ENCODE peak calls at places on chromosomes 11 and 22, in four cellular contexts. E, K, J and W are unnamed samples.

GRCh38 chr11:44033856-44034255 is 13.9 kb upstream of the ACCSL start:
- DNase-seq in K (no peak), J (no peak), E (no peak), W (no peak)

GRCh38 chr11:100695911-100696310 is 8.8 kb downstream of the ARHGAP42 start:
- DNase-seq in J (no peak), K (no peak), E (no peak), W (no peak)

GRCh38 chr11:95508219-95508880 is 277.3 kb upstream of the SESN3 start:
- DNase-seq in E (no peak), K (no peak), J (no peak), W (no peak)

GRCh38 chr11:79237676-79238075 is 203.2 kb downstream of the TENM4 start:
- DNase-seq in J (no peak), E (no peak), K (peak; percentile 96), W (no peak)

GRCh38 chr11:2762031-2762380 is 62.2 kb upstream of the KCNQ1OT1 start:
- DNase-seq in E (no peak), J (no peak), K (no peak), W (no peak)

GRCh38 chr22:32745996-32746322 is 55.5 kb upstream of the TIMP3 start:
- DNase-seq in J (no peak), K (no peak), E (no peak), W (no peak)

GRCh38 chr22:40153705-40154104 is 24.0 kb upstream of the TNRC6B start:
- DNase-seq in K (no peak), E (no peak), J (no peak), W (no peak)

GRCh38 chr22:24950272-24950902 is 2.1 kb upstream of the KIAA1671 start:
- DNase-seq in E (peak; percentile 19), J (no peak), K (peak; percentile 8), W (peak; percentile 20)

GRCh38 chr11:68828155-68828931 is 13.4 kb downstream of the CPT1A start:
- DNase-seq in K (no peak), J (no peak), E (no peak), W (no peak)

GRCh38 chr22:18070556-18071306 is 7.1 kb upstream of the PEX26 start:
- DNase-seq in J (peak; percentile 40), K (no peak), E (no peak), W (peak; percentile 25)

GRCh38 chr11:16632295-16633200 is 105.9 kb upstream of the C11orf58 start:
- DNase-seq in J (no peak), K (peak; percentile 21), E (peak; percentile 38), W (peak; percentile 50)

GRCh38 chr22:29695129-29695926 is 24.5 kb upstream of the CABP7 start:
- DNase-seq in J (no peak), K (no peak), E (no peak), W (no peak)

GRCh38 chr22:37226514-37226913 is 14.2 kb upstream of the SSTR3 start:
- DNase-seq in E (no peak), J (no peak), K (no peak), W (no peak)

GRCh38 chr11:117064275-117064674 is 34.0 kb downstream of the SIK3 start:
- DNase-seq in K (peak; percentile 68), E (no peak), J (no peak), W (no peak)

GRCh38 chr11:45843158-45843924 is 3.9 kb upstream of the CRY2 start:
- DNase-seq in K (peak; percentile 83), E (peak; percentile 91), J (peak; percentile 91), W (peak; percentile 93)

GRCh38 chr22:37500745-37501144 is 14.6 kb upstream of the MFNG start:
- DNase-seq in E (no peak), K (no peak), J (no peak), W (no peak)

GRCh38 chr11:78654071-78654470 is 79.4 kb upstream of the NARS2 start:
- DNase-seq in K (no peak), J (no peak), E (no peak), W (no peak)

DNA sequence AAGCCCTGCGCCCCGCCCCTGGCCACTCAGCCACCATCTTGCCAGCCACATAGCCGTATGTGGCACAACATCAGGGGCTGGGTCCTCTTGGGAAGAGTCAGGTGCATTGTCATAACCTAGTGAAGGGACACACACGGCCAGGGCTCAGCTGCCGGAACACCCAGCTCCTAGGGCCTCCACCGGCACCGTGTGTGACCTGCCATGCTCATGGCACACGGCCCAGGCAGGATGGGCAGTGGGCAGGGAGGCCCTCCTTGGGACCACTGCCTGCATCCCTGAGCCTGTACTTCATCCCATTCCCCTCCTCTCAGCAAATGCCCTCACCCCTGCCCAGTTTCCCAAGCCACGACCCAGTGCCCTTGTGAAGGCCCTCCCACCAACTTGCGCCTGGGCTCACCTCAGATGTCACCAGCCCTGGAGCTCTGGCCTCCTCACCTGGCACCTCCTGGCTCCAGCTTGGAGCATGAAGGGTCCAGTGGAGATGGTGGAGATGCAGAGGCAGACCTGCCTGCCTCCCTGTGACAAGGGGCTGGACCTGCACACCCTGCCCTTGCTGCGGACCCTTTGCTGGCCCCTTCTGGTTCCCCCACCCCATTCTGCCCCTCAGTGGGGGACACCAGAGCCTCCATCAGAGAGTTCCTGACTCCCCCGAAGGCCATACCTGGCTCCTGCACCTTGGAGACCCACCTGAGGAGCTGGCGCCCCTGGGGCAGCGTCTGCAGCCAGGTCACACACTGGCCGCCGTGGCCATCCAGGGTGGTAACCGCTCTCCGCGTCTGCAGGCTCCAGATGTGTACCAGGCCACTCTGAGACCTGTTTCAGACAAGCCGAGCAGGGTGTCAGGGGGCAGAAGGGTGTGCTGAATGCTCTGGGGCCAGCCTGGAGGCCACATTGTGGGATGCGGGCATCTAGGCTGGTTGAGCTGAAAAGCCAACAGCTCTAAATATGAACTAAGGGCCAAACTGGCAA is 34.5 kb downstream of the GNB1L start:
- DNase-seq in E (no peak), K (no peak), J (no peak), W (no peak)
- TF ChIP-seq MAZ in E (no peak), K (no peak), J (no peak), W (no peak)

GRCh38 chr11:14422052-14422813 is 63.2 kb upstream of the RRAS2 start:
- DNase-seq in J (peak; percentile 69), K (peak; percentile 100), E (peak; percentile 88), W (peak; percentile 82)
- TF ChIP-seq MAZ in J (no peak), K (peak; percentile 67), E (no peak), W (no peak)

DNA sequence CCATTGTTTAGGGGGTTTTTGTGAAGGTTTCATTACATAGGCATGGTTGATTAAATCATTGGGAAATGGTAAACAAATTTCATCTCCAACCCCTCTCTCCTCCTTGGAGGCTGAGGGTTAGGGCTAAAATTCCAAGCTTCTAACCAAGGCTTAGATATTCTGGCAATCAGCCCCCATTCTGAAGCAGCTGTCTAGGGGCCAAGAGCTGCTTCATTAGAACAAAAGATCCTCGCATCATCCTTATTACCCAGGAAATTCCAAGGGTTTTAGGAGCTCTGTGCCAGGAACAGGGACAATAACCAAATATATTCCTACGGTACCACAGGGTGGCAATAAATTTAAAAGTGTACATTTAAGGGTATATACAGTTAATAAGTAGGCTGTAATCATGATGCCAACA is 22.5 kb upstream of the EED start:
- DNase-seq in E (no peak), J (no peak), K (no peak), W (no peak)
- TF ChIP-seq MAZ in E (no peak), J (no peak), K (no peak), W (no peak)

DNA sequence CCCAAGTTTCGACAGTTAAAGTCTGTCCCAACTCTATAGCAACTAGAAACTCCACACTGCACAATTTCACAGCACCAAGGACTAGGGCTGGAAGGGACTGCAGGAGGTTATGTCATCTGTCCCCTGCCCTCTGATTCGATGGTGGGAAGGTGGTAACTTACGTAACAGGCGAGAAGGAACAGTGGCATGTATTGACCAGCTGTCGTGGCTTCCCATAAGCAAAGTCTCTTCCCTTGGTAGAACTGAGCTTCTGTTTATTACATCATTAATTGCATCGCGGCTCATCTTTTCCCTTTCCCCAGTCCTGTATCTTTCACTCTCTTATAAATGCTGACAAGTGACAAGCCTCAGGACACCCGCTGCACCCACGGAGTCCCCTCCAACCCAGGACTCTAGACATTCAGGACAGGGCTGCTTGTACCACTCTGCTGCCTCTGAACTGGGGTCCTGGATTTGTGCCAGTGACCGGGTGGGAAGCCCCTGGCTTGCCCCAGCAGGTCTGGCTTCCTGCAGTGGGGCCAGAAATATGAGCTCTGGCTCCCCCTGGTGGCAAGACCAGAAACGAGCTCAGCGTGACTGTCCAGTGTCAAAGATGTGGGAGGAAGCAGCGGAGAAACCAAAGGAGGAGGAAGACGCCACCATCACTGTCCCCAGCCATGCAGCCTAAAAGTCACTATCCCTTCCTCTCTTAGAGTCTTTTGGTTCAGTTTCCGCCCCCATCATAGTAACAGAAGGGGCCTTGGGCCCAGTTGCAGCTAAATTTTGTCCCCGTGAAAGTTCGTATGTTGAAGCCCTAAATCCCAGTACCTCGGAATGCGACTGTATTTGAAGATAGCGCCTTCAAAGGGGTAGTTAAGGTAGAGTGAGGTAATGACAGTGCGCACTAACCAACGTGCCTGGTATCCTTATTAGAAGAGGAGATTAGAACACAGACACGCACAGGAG is 84.5 kb downstream of the ISX start:
- DNase-seq in E (peak; percentile 37), J (peak; percentile 55), K (peak; percentile 42), W (peak; percentile 36)
- TF ChIP-seq MAZ in E (no peak), J (no peak), K (no peak), W (no peak)

GRCh38 chr22:27686534-27686933 is 115.0 kb downstream of the MN1 start:
- DNase-seq in J (no peak), K (peak; percentile 85), E (peak; percentile 85), W (peak; percentile 39)
- TF ChIP-seq MAZ in J (no peak), K (no peak), E (no peak), W (no peak)

DNA sequence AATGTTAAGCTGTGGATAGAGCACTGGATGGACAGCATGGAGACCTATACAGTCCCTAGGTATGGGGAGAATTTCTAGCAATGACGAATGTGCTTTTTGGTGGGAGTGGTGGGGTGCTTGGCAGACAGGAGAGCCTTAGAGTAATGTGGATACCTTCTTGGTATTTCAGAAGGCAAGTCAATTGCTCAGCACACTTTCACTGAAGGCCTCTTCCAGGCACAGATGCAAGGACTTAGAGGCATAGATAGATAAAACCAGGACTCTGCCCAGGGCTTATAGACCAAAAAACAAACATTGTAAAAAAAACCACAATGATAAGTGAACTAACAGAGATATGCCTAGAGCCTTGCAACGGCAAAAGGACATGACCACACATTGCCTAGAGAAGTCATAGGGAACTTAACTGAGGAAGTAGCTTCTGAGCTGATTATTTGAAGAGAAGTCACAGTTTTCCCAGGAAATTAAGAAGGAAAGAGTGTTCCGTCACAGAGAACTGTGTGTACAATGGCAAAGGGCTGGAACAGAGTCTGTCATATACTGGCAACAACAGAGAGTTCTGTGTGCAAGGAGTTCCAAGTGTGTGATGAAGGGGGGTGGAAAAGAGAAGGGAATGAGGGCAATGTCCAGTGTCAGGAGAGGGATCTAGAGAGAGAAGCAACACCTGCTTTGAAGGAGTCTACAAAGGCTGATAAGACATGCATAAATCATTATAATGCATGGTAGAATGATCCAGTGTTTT is 65.9 kb upstream of the PICALM start:
- DNase-seq in J (peak; percentile 30), K (no peak), E (no peak), W (peak; percentile 34)
- TF ChIP-seq MAZ in J (peak; percentile 26), K (no peak), E (no peak), W (no peak)

GRCh38 chr11:73401924-73402833 is 26.0 kb downstream of the RELT start:
- DNase-seq in E (no peak), K (no peak), J (no peak), W (no peak)
- TF ChIP-seq MAZ in E (no peak), K (no peak), J (no peak), W (no peak)

DNA sequence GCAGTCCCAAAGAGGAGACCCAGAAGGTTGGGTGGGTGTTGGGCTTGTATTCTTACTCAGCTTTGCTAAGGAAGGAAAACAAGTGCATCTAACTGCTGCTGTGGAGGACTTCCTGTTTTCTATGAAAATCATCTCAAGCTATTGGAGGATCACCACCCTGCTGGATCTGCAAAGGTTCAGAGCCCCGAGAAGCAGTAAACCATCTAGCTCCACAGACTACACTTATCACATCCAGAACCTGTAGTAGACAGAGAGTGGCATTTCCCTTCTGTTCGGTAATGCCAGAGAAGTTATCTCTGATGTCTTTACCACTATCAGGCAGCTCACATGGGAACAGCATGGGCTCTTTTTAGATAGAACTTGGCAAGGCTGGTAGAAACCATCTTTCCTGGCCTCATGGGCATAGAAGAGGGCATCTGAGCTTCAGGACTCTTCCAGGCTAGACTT is 21.7 kb downstream of the KCNJ1 start:
- DNase-seq in K (no peak), E (no peak), J (no peak), W (no peak)
- TF ChIP-seq MAZ in K (no peak), E (no peak), J (no peak), W (no peak)